ENCODE peak calls at places on chromosome 3, in five cellular contexts. U is memory B cell, Z is aorta, Q is LoVo, B is NCI-H1105 treated with DMSO at 0.1 percent for 48 hours. J is an unnamed sample.

GRCh38 chr3:66405701-66406091 is 95.1 kb downstream of the LRIG1 start:
- DNase-seq in U (no peak), Z (peak), Q (no peak), B (no peak), J (no peak)

GRCh38 chr3:30292192-30292893 is 314.1 kb upstream of the TGFBR2 start:
- DNase-seq in U (no peak), Z (no peak), Q (no peak), B (no peak), J (no peak)

GRCh38 chr3:58557496-58557895 is 19.7 kb downstream of the FAM107A start:
- DNase-seq in U (no peak), Z (no peak), Q (no peak), B (no peak), J (no peak)

GRCh38 chr3:194487289-194488006 is 646 bp upstream of the ATP13A3 start:
- DNase-seq in U (peak), Z (peak), Q (no peak), B (peak), J (no peak)

GRCh38 chr3:194928183-194928736 is 242.6 kb downstream of the FAM43A start:
- DNase-seq in U (no peak), Z (no peak), Q (no peak), B (no peak), J (no peak)

GRCh38 chr3:4848176-4848575 is 131.1 kb upstream of the BHLHE40 start:
- DNase-seq in U (no peak), Z (no peak), Q (no peak), B (no peak), J (no peak)

GRCh38 chr3:89180334-89180733 is 72.9 kb downstream of the EPHA3 start:
- DNase-seq in U (no peak), Z (no peak), Q (no peak), B (no peak), J (no peak)

GRCh38 chr3:54169524-54169923 is 47.2 kb downstream of the CACNA2D3 start:
- DNase-seq in U (no peak), Z (no peak), Q (no peak), B (no peak), J (no peak)

GRCh38 chr3:30401971-30402370 is 204.4 kb upstream of the TGFBR2 start:
- DNase-seq in U (no peak), Z (no peak), Q (no peak), B (no peak), J (no peak)

GRCh38 chr3:191388823-191389222 is 58.5 kb upstream of the UTS2B start:
- DNase-seq in U (no peak), Z (no peak), Q (no peak), B (no peak), J (no peak)

GRCh38 chr3:71885001-71885400 is 100.1 kb upstream of the PROK2 start:
- DNase-seq in U (no peak), Z (no peak), Q (no peak), B (no peak), J (no peak)

GRCh38 chr3:59809750-59810444 is 760.1 kb upstream of the CFAP20DC start:
- DNase-seq in U (no peak), Z (no peak), Q (no peak), B (peak), J (no peak)

GRCh38 chr3:117278424-117279190 is 569.0 kb downstream of the TUSC7 start:
- DNase-seq in U (no peak), Z (no peak), Q (peak), B (no peak), J (no peak)

GRCh38 chr3:141085331-141086047 is 34.3 kb downstream of the SPSB4 start:
- DNase-seq in U (no peak), Z (no peak), Q (no peak), B (no peak), J (no peak)

GRCh38 chr3:53243165-53243564 is 12.7 kb downstream of the TKT start:
- DNase-seq in U (no peak), Z (no peak), Q (no peak), B (no peak), J (no peak)

GRCh38 chr3:65902304-65902793 is 136.4 kb downstream of the MAGI1 start:
- DNase-seq in U (no peak), Z (no peak), Q (no peak), B (no peak), J (no peak)

GRCh38 chr3:12601072-12601471 is 44.2 kb downstream of the MKRN2 start:
- DNase-seq in U (no peak), Z (no peak), Q (no peak), B (no peak), J (no peak)

GRCh38 chr3:134486577-134487041 is 752 bp downstream of the CEP63 start:
- DNase-seq in U (no peak), Z (no peak), Q (peak), B (peak), J (no peak)

GRCh38 chr3:111252795-111253194 is 181.2 kb downstream of the NECTIN3 start:
- DNase-seq in U (no peak), Z (no peak), Q (no peak), B (no peak), J (no peak)

GRCh38 chr3:194322701-194323174 is 28.4 kb downstream of the CPN2 start:
- DNase-seq in U (no peak), Z (no peak), Q (peak), B (no peak), J (no peak)

J was measured in NCI-H748 treated with DMSO at 0.1 percent for 48 hours.